ENCODE peak calls at places on chromosomes 7 and 10, in four cellular contexts. Z is upper lobe of left lung, P is right lobe of liver, C is omental fat pad. E is an unnamed sample.

GRCh38 chr10:72094574-72094973 is 6.2 kb upstream of the SPOCK2 start:
- DNase-seq in Z (no peak), P (no peak), C (no peak), E (no peak)

GRCh38 chr7:74141705-74142104 is 32.5 kb upstream of the EIF4H start:
- DNase-seq in Z (no peak), P (no peak), C (no peak), E (no peak)

GRCh38 chr7:4386190-4386589 is 295.9 kb upstream of the FOXK1 start:
- DNase-seq in Z (no peak), P (no peak), C (no peak), E (no peak)

GRCh38 chr10:52486840-52487611 is 172.9 kb downstream of the DKK1 start:
- DNase-seq in Z (no peak), P (no peak), C (no peak), E (no peak)

GRCh38 chr10:11511325-11511724 is 100.1 kb downstream of the USP6NL start:
- DNase-seq in Z (no peak), P (no peak), C (no peak), E (no peak)

GRCh38 chr10:77983384-77984341 is 45.7 kb downstream of the POLR3A start:
- DNase-seq in Z (no peak), P (no peak), C (no peak), E (no peak)

GRCh38 chr7:29748286-29749099 is 57.8 kb upstream of the WIPF3 start:
- DNase-seq in Z (no peak), P (no peak), C (no peak), E (no peak)

GRCh38 chr7:45001138-45001694 is 1.2 kb downstream of the CCM2 start:
- DNase-seq in Z (peak), P (peak), C (no peak), E (no peak)

GRCh38 chr10:83153714-83154113 is 985.6 kb upstream of the GHITM start:
- DNase-seq in Z (no peak), P (no peak), C (no peak), E (no peak)

GRCh38 chr10:58508316-58508715 is 4.4 kb upstream of the BICC1 start:
- DNase-seq in Z (no peak), P (no peak), C (no peak), E (no peak)

GRCh38 chr7:135263321-135263970 is 29.8 kb downstream of the STRA8 start:
- DNase-seq in Z (no peak), P (no peak), C (no peak), E (no peak)

GRCh38 chr10:20185116-20185515 is 368.9 kb downstream of the PLXDC2 start:
- DNase-seq in Z (no peak), P (no peak), C (no peak), E (no peak)

GRCh38 chr7:9407816-9408215 is 974.4 kb downstream of the NXPH1 start:
- DNase-seq in Z (no peak), P (no peak), C (no peak), E (no peak)

GRCh38 chr7:48388922-48389321 is 217.7 kb downstream of the ABCA13 start:
- DNase-seq in Z (peak), P (no peak), C (no peak), E (no peak)

GRCh38 chr10:26486304-26486703 is 48.2 kb downstream of the APBB1IP start:
- DNase-seq in Z (no peak), P (no peak), C (no peak), E (no peak)

GRCh38 chr10:51748959-51749358 is 49.6 kb upstream of the CSTF2T start:
- DNase-seq in Z (no peak), P (no peak), C (no peak), E (no peak)

GRCh38 chr7:97418312-97418711 is 300.8 kb downstream of the SDHAF3 start:
- DNase-seq in Z (no peak), P (no peak), C (no peak), E (no peak)

GRCh38 chr10:99944860-99945259 is 64.9 kb downstream of the DNMBP start:
- DNase-seq in Z (no peak), P (no peak), C (no peak), E (no peak)

GRCh38 chr10:11746883-11747539 is 4.8 kb downstream of the ECHDC3 start:
- DNase-seq in Z (peak), P (peak), C (no peak), E (no peak)

GRCh38 chr7:45923290-45923689 is 2.2 kb upstream of the IGFBP3 start:
- DNase-seq in Z (peak), P (peak), C (peak), E (peak)

GRCh38 chr10:69804775-69805174 is 3.1 kb downstream of the COL13A1 start:
- DNase-seq in Z (no peak), P (no peak), C (no peak), E (no peak)

GRCh38 chr7:107560898-107561516 is 2.7 kb downstream of the COG5 start:
- DNase-seq in Z (no peak), P (no peak), C (no peak), E (no peak)

GRCh38 chr10:89702121-89702480 is 711 bp downstream of the KIF20B start:
- DNase-seq in Z (no peak), P (no peak), C (no peak), E (no peak)

GRCh38 chr10:71232089-71232998 is 20.0 kb downstream of the UNC5B start:
- DNase-seq in Z (peak), P (no peak), C (no peak), E (no peak)

GRCh38 chr7:124387056-124387455 is 354.2 kb upstream of the TMEM229A start:
- DNase-seq in Z (no peak), P (no peak), C (no peak), E (no peak)

GRCh38 chr10:46550076-46550790 is 6.2 kb downstream of the GPRIN2 start:
- DNase-seq in Z (peak), P (peak), C (peak), E (no peak)

GRCh38 chr10:127346604-127347003 is 150.2 kb upstream of the INSYN2A start:
- DNase-seq in Z (no peak), P (no peak), C (no peak), E (no peak)

GRCh38 chr7:148110097-148110868 is 480.3 kb upstream of the C7orf33 start:
- DNase-seq in Z (no peak), P (no peak), C (no peak), E (no peak)

GRCh38 chr7:39560398-39560797 is 5.8 kb upstream of the YAE1 start:
- DNase-seq in Z (no peak), P (no peak), C (no peak), E (no peak)

GRCh38 chr10:86586516-86586915 is 64.9 kb upstream of the WAPL start:
- DNase-seq in Z (no peak), P (no peak), C (no peak), E (no peak)

GRCh38 chr10:122234416-122234815 is 36.7 kb upstream of the BTBD16 start:
- DNase-seq in Z (no peak), P (no peak), C (no peak), E (no peak)

GRCh38 chr7:27169658-27170493 is 4.2 kb downstream of the HOXA10 start:
- DNase-seq in Z (no peak), P (no peak), C (no peak), E (no peak)

GRCh38 chr7:27166475-27167169 is 1.3 kb upstream of the HOXA9 start:
- DNase-seq in Z (no peak), P (no peak), C (no peak), E (no peak)

GRCh38 chr7:27167916-27168264 is 2.6 kb upstream of the HOXA9 start:
- DNase-seq in Z (no peak), P (no peak), C (no peak), E (no peak)

GRCh38 chr7:27167170-27167505 is 1.8 kb upstream of the HOXA9 start:
- DNase-seq in Z (no peak), P (no peak), C (no peak), E (no peak)

DNA sequence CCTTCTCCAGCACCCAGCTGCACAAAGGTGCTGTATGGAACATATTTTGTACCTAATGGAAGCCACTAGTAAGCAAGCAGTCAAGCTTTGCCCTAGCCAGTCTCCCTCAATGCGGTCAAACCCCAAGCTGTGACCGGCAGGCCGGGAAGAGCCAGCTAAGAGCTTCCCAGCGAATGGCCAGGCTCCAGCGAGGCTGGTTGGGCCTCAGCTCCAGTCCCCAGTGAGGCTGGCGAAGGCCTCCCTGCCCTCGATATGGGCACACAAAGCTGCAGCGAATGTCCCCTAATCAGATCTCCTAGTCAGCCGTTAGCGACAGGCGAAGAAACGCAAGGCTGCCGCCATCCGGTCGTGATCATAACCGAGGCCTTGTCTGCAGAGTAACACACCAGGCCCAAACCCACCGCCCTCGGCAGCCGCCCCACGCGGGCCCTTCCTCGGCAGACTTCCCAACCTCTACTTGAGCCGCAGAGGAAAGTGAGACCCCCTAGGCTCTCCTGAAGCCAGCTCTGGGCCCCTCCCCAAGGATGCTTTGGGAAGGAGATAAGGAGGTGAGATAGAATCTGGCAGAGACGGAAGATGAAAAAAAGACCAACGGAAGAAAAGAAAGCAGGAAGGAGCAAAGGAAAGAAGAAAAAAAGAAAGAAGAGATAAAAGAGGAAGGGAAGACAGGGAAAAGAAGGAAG is 3.1 kb upstream of the HOXA9 start:
- DNase-seq in Z (no peak), P (no peak), C (no peak), E (no peak)
- TF ChIP-seq CTCF in Z (no peak), P (no peak), C (no peak), E (no peak)

GRCh38 chr10:133173860-133174523 is 14.0 kb downstream of the KNDC1 start:
- DNase-seq in Z (peak), P (peak), C (no peak), E (no peak)
- TF ChIP-seq CTCF in Z (no peak), P (no peak), C (no peak), E (no peak)

GRCh38 chr7:91945476-91945875 is 4.8 kb downstream of the AKAP9 start:
- DNase-seq in Z (no peak), P (no peak), C (no peak), E (no peak)
- TF ChIP-seq CTCF in Z (no peak), P (no peak), C (no peak), E (no peak)

DNA sequence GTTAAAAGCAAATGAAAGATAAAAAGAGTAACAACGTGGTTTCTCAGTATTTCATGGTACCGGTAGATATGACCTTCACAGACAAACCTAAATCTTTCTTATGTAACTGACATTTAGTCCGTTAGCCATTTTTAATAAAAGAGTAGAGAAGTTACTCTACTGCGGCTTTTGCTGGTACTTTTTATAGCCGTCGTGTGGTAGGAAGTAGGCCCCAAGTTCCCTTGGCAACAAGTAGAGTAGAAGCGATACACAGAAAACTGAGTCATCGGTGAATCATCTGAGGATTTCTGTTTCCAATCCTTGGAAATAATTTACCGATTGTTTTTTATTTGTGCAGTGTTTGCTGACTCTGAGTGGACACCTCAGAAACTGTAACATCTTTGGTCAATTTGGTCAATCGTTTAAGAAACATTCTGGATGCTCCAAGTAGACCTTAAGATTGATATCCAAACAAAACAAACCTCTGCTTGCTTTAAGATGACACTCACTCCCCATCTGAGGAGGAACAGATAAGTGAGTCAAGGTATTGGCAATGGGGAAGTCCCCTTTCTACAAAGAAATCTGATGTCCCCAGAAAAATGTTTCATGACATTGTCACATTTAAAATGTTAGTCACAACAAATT is 63.9 kb upstream of the AHR start:
- DNase-seq in Z (peak), P (no peak), C (no peak), E (no peak)
- TF ChIP-seq CTCF in Z (no peak), P (no peak), C (no peak), E (no peak)

GRCh38 chr10:118776960-118777359 is 22.2 kb upstream of the CACUL1 start:
- DNase-seq in Z (no peak), P (no peak), C (no peak), E (peak)

GRCh38 chr10:118773041-118773440 is 18.3 kb upstream of the CACUL1 start:
- DNase-seq in Z (no peak), P (no peak), C (no peak), E (no peak)

GRCh38 chr10:118776033-118776432 is 21.3 kb upstream of the CACUL1 start:
- DNase-seq in Z (no peak), P (no peak), C (no peak), E (no peak)

GRCh38 chr10:118778727-118779126 is 24.0 kb upstream of the CACUL1 start:
- DNase-seq in Z (no peak), P (peak), C (no peak), E (no peak)

DNA sequence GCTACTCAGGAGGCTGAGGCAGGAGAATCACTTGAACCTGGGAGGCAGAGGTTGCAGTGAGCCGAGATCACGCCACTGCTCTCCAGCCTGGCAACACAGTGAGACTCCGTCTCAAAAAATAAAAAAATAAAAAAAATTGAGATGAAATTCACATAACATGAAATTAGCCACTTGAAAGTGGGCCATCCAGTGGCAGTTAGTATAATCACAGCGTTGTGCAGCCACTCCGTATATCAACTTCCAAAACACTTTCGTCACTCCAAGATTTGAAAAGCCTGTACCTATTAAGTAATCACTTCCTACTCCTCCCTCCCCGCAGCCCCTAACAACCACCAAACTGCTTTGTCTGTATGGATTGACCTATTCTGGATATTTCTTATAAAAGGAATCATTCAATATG is 20.7 kb upstream of the CACUL1 start:
- DNase-seq in Z (no peak), P (no peak), C (no peak), E (no peak)
- TF ChIP-seq CTCF in Z (no peak), P (peak), C (no peak), E (no peak)

E was measured in mesothelial cell of epicardium.